ENCODE peak calls at places on chromosomes 11 and 22, in nine cellular contexts. One of them, this sample, is unnamed.

GRCh38 chr11:121352301-121352891 is 59.8 kb downstream of the SC5D start:
- DNase-seq in PC-3: no peak
- DNase-seq in stimulated activated CD8-positive, alpha-beta memory T cell treated with anti-CD3 and anti-CD28 coated beads, Interleukin-4, amount 100 ng/mL, for 24 hours: no peak
- DNase-seq in GM03348: no peak
- DNase-seq in amniotic stem cell: no peak
- DNase-seq in NCI-H2081 treated with DMSO at 0.1 percent for 48 hours: no peak
- DNase-seq in Ammon's horn: peak; percentile 87
- DNase-seq in sciatic nerve: no peak
- DNase-seq in EH: no peak
- DNase-seq in this sample: peak; percentile 24

GRCh38 chr11:70567680-70568503 is 169.6 kb downstream of the CTTN start:
- DNase-seq in sciatic nerve: no peak
- DNase-seq in amniotic stem cell: no peak
- DNase-seq in Ammon's horn: peak; percentile 32
- DNase-seq in stimulated activated CD8-positive, alpha-beta memory T cell treated with anti-CD3 and anti-CD28 coated beads, Interleukin-4, amount 100 ng/mL, for 24 hours: no peak
- DNase-seq in PC-3: no peak
- DNase-seq in GM03348: peak; percentile 78
- DNase-seq in EH: peak; percentile 35
- DNase-seq in NCI-H2081 treated with DMSO at 0.1 percent for 48 hours: no peak
- DNase-seq in this sample: peak; percentile 72

GRCh38 chr22:35517769-35518530 is 22.7 kb upstream of the RASD2 start:
- DNase-seq in EH: no peak
- DNase-seq in amniotic stem cell: no peak
- DNase-seq in NCI-H2081 treated with DMSO at 0.1 percent for 48 hours: no peak
- DNase-seq in GM03348: peak; percentile 25
- DNase-seq in sciatic nerve: no peak
- DNase-seq in PC-3: peak; percentile 44
- DNase-seq in Ammon's horn: no peak
- DNase-seq in stimulated activated CD8-positive, alpha-beta memory T cell treated with anti-CD3 and anti-CD28 coated beads, Interleukin-4, amount 100 ng/mL, for 24 hours: no peak
- DNase-seq in this sample: no peak

GRCh38 chr11:101848262-101848661 is 66.5 kb upstream of the CEP126 start:
- DNase-seq in NCI-H2081 treated with DMSO at 0.1 percent for 48 hours: no peak
- DNase-seq in amniotic stem cell: peak; percentile 12
- DNase-seq in GM03348: no peak
- DNase-seq in EH: peak; percentile 37
- DNase-seq in Ammon's horn: no peak
- DNase-seq in stimulated activated CD8-positive, alpha-beta memory T cell treated with anti-CD3 and anti-CD28 coated beads, Interleukin-4, amount 100 ng/mL, for 24 hours: no peak
- DNase-seq in sciatic nerve: no peak
- DNase-seq in PC-3: peak; percentile 77
- DNase-seq in this sample: no peak

GRCh38 chr11:88310246-88310645 is 27.3 kb downstream of the CTSC start:
- DNase-seq in NCI-H2081 treated with DMSO at 0.1 percent for 48 hours: no peak
- DNase-seq in EH: peak; percentile 40
- DNase-seq in Ammon's horn: no peak
- DNase-seq in PC-3: peak; percentile 57
- DNase-seq in stimulated activated CD8-positive, alpha-beta memory T cell treated with anti-CD3 and anti-CD28 coated beads, Interleukin-4, amount 100 ng/mL, for 24 hours: no peak
- DNase-seq in GM03348: peak; percentile 15
- DNase-seq in sciatic nerve: no peak
- DNase-seq in amniotic stem cell: no peak
- DNase-seq in this sample: no peak

GRCh38 chr22:19277785-19278184 is 13.7 kb downstream of the CLTCL1 start:
- DNase-seq in PC-3: no peak
- DNase-seq in sciatic nerve: no peak
- DNase-seq in stimulated activated CD8-positive, alpha-beta memory T cell treated with anti-CD3 and anti-CD28 coated beads, Interleukin-4, amount 100 ng/mL, for 24 hours: no peak
- DNase-seq in Ammon's horn: no peak
- DNase-seq in NCI-H2081 treated with DMSO at 0.1 percent for 48 hours: no peak
- DNase-seq in GM03348: no peak
- DNase-seq in amniotic stem cell: no peak
- DNase-seq in EH: no peak
- DNase-seq in this sample: no peak

GRCh38 chr11:107999759-108000455 is 8.8 kb upstream of the CUL5 start:
- DNase-seq in Ammon's horn: no peak
- DNase-seq in sciatic nerve: no peak
- DNase-seq in amniotic stem cell: no peak
- DNase-seq in PC-3: peak; percentile 75
- DNase-seq in NCI-H2081 treated with DMSO at 0.1 percent for 48 hours: no peak
- DNase-seq in GM03348: peak; percentile 33
- DNase-seq in EH: peak; percentile 26
- DNase-seq in stimulated activated CD8-positive, alpha-beta memory T cell treated with anti-CD3 and anti-CD28 coated beads, Interleukin-4, amount 100 ng/mL, for 24 hours: no peak
- DNase-seq in this sample: no peak

GRCh38 chr11:115324569-115325432 is 179.4 kb downstream of the CADM1 start:
- DNase-seq in stimulated activated CD8-positive, alpha-beta memory T cell treated with anti-CD3 and anti-CD28 coated beads, Interleukin-4, amount 100 ng/mL, for 24 hours: no peak
- DNase-seq in sciatic nerve: no peak
- DNase-seq in EH: peak; percentile 65
- DNase-seq in amniotic stem cell: peak; percentile 23
- DNase-seq in NCI-H2081 treated with DMSO at 0.1 percent for 48 hours: peak; percentile 58
- DNase-seq in Ammon's horn: peak; percentile 80
- DNase-seq in PC-3: peak; percentile 54
- DNase-seq in GM03348: peak; percentile 27
- DNase-seq in this sample: peak; percentile 81

GRCh38 chr22:24994070-24994763 is 41.7 kb downstream of the KIAA1671 start:
- DNase-seq in stimulated activated CD8-positive, alpha-beta memory T cell treated with anti-CD3 and anti-CD28 coated beads, Interleukin-4, amount 100 ng/mL, for 24 hours: no peak
- DNase-seq in Ammon's horn: no peak
- DNase-seq in NCI-H2081 treated with DMSO at 0.1 percent for 48 hours: no peak
- DNase-seq in PC-3: peak; percentile 70
- DNase-seq in sciatic nerve: no peak
- DNase-seq in GM03348: peak; percentile 60
- DNase-seq in EH: no peak
- DNase-seq in amniotic stem cell: no peak
- DNase-seq in this sample: no peak